ENCODE peak calls at places on chromosomes 11 and 22, in ten cellular contexts. One of them, this sample, is unnamed.

GRCh38 chr22:25763239-25763777 is 21.3 kb downstream of the MYO18B start:
- DNase-seq in heart right ventricle: no peak
- DNase-seq in naive thymus-derived CD4-positive, alpha-beta T cell: no peak
- DNase-seq in aorta: no peak
- DNase-seq in upper lobe of right lung: no peak
- DNase-seq in sigmoid colon: no peak
- DNase-seq in CD8-positive, alpha-beta T cell: no peak
- DNase-seq in RWPE1: no peak
- DNase-seq in lower lobe of right lung: no peak
- DNase-seq in neuronal stem cell: no peak
- DNase-seq in this sample: no peak

GRCh38 chr22:27670701-27671412 is 130.7 kb downstream of the MN1 start:
- DNase-seq in heart right ventricle: peak
- DNase-seq in naive thymus-derived CD4-positive, alpha-beta T cell: no peak
- DNase-seq in aorta: no peak
- DNase-seq in upper lobe of right lung: no peak
- DNase-seq in sigmoid colon: no peak
- DNase-seq in CD8-positive, alpha-beta T cell: no peak
- DNase-seq in RWPE1: no peak
- DNase-seq in lower lobe of right lung: no peak
- DNase-seq in neuronal stem cell: peak
- DNase-seq in this sample: no peak

GRCh38 chr11:118338637-118339061 is 3.9 kb downstream of the CD3D start:
- DNase-seq in heart right ventricle: no peak
- DNase-seq in naive thymus-derived CD4-positive, alpha-beta T cell: peak
- DNase-seq in aorta: no peak
- DNase-seq in upper lobe of right lung: no peak
- DNase-seq in sigmoid colon: no peak
- DNase-seq in CD8-positive, alpha-beta T cell: peak
- DNase-seq in RWPE1: no peak
- DNase-seq in lower lobe of right lung: no peak
- DNase-seq in neuronal stem cell: no peak
- DNase-seq in this sample: no peak

GRCh38 chr11:74084796-74085541 is 76.1 kb upstream of the UCP3 start:
- DNase-seq in heart right ventricle: no peak
- DNase-seq in naive thymus-derived CD4-positive, alpha-beta T cell: no peak
- DNase-seq in aorta: no peak
- DNase-seq in upper lobe of right lung: no peak
- DNase-seq in sigmoid colon: no peak
- DNase-seq in CD8-positive, alpha-beta T cell: no peak
- DNase-seq in RWPE1: no peak
- DNase-seq in lower lobe of right lung: no peak
- DNase-seq in neuronal stem cell: no peak
- DNase-seq in this sample: no peak

GRCh38 chr22:49705631-49706352 is 121.9 kb downstream of the BRD1 start:
- DNase-seq in heart right ventricle: no peak
- DNase-seq in naive thymus-derived CD4-positive, alpha-beta T cell: no peak
- DNase-seq in aorta: no peak
- DNase-seq in upper lobe of right lung: no peak
- DNase-seq in sigmoid colon: no peak
- DNase-seq in CD8-positive, alpha-beta T cell: peak
- DNase-seq in RWPE1: no peak
- DNase-seq in lower lobe of right lung: no peak
- DNase-seq in neuronal stem cell: no peak
- DNase-seq in this sample: no peak

GRCh38 chr22:17634696-17635095 is 3.9 kb upstream of the BCL2L13 start:
- DNase-seq in heart right ventricle: no peak
- DNase-seq in naive thymus-derived CD4-positive, alpha-beta T cell: no peak
- DNase-seq in aorta: no peak
- DNase-seq in upper lobe of right lung: no peak
- DNase-seq in sigmoid colon: no peak
- DNase-seq in CD8-positive, alpha-beta T cell: no peak
- DNase-seq in RWPE1: no peak
- DNase-seq in lower lobe of right lung: no peak
- DNase-seq in neuronal stem cell: no peak
- DNase-seq in this sample: no peak

GRCh38 chr11:64000026-64000739 is 13.9 kb downstream of the OTUB1 start:
- DNase-seq in heart right ventricle: peak
- DNase-seq in naive thymus-derived CD4-positive, alpha-beta T cell: peak
- DNase-seq in aorta: peak
- DNase-seq in upper lobe of right lung: peak
- DNase-seq in sigmoid colon: peak
- DNase-seq in CD8-positive, alpha-beta T cell: peak
- DNase-seq in RWPE1: peak
- DNase-seq in lower lobe of right lung: peak
- DNase-seq in neuronal stem cell: peak
- DNase-seq in this sample: no peak

GRCh38 chr22:35357883-35358621 is 22.8 kb upstream of the HMOX1 start:
- DNase-seq in heart right ventricle: no peak
- DNase-seq in naive thymus-derived CD4-positive, alpha-beta T cell: no peak
- DNase-seq in aorta: no peak
- DNase-seq in upper lobe of right lung: no peak
- DNase-seq in sigmoid colon: no peak
- DNase-seq in CD8-positive, alpha-beta T cell: no peak
- DNase-seq in RWPE1: peak
- DNase-seq in lower lobe of right lung: no peak
- DNase-seq in neuronal stem cell: no peak
- DNase-seq in this sample: peak

GRCh38 chr11:65558785-65559509 is 788 bp upstream of the LTBP3 start:
- DNase-seq in heart right ventricle: peak
- DNase-seq in naive thymus-derived CD4-positive, alpha-beta T cell: no peak
- DNase-seq in aorta: peak
- DNase-seq in upper lobe of right lung: no peak
- DNase-seq in sigmoid colon: peak
- DNase-seq in CD8-positive, alpha-beta T cell: no peak
- DNase-seq in RWPE1: no peak
- DNase-seq in lower lobe of right lung: peak
- DNase-seq in neuronal stem cell: no peak
- DNase-seq in this sample: no peak

GRCh38 chr11:94401773-94402265 is 600 bp upstream of the GPR83 start:
- DNase-seq in heart right ventricle: no peak
- DNase-seq in naive thymus-derived CD4-positive, alpha-beta T cell: no peak
- DNase-seq in aorta: no peak
- DNase-seq in upper lobe of right lung: no peak
- DNase-seq in sigmoid colon: no peak
- DNase-seq in CD8-positive, alpha-beta T cell: no peak
- DNase-seq in RWPE1: no peak
- DNase-seq in lower lobe of right lung: no peak
- DNase-seq in neuronal stem cell: peak
- DNase-seq in this sample: no peak

GRCh38 chr11:46692450-46692849 is 8.0 kb downstream of the ARHGAP1 start:
- DNase-seq in heart right ventricle: no peak
- DNase-seq in naive thymus-derived CD4-positive, alpha-beta T cell: no peak
- DNase-seq in aorta: no peak
- DNase-seq in upper lobe of right lung: no peak
- DNase-seq in sigmoid colon: no peak
- DNase-seq in CD8-positive, alpha-beta T cell: no peak
- DNase-seq in RWPE1: no peak
- DNase-seq in lower lobe of right lung: no peak
- DNase-seq in neuronal stem cell: no peak
- DNase-seq in this sample: no peak

GRCh38 chr22:36075230-36075629 is 46.6 kb upstream of the RBFOX2 start:
- DNase-seq in heart right ventricle: no peak
- DNase-seq in naive thymus-derived CD4-positive, alpha-beta T cell: no peak
- DNase-seq in aorta: no peak
- DNase-seq in upper lobe of right lung: no peak
- DNase-seq in sigmoid colon: no peak
- DNase-seq in CD8-positive, alpha-beta T cell: no peak
- DNase-seq in RWPE1: no peak
- DNase-seq in lower lobe of right lung: no peak
- DNase-seq in neuronal stem cell: no peak
- DNase-seq in this sample: no peak

GRCh38 chr11:36346562-36347383 is 50.7 kb downstream of the PRR5L start:
- DNase-seq in heart right ventricle: no peak
- DNase-seq in naive thymus-derived CD4-positive, alpha-beta T cell: no peak
- DNase-seq in aorta: no peak
- DNase-seq in upper lobe of right lung: no peak
- DNase-seq in sigmoid colon: no peak
- DNase-seq in CD8-positive, alpha-beta T cell: no peak
- DNase-seq in RWPE1: no peak
- DNase-seq in lower lobe of right lung: no peak
- DNase-seq in neuronal stem cell: no peak
- DNase-seq in this sample: no peak

GRCh38 chr11:72144807-72145565 is 9.5 kb downstream of the FOLR3 start:
- DNase-seq in heart right ventricle: no peak
- DNase-seq in naive thymus-derived CD4-positive, alpha-beta T cell: no peak
- DNase-seq in aorta: no peak
- DNase-seq in upper lobe of right lung: no peak
- DNase-seq in sigmoid colon: no peak
- DNase-seq in CD8-positive, alpha-beta T cell: no peak
- DNase-seq in RWPE1: peak
- DNase-seq in lower lobe of right lung: no peak
- DNase-seq in neuronal stem cell: no peak
- DNase-seq in this sample: peak
- H3K27ac ChIP-seq in heart right ventricle: no peak
- H3K27ac ChIP-seq in naive thymus-derived CD4-positive, alpha-beta T cell: no peak
- H3K27ac ChIP-seq in aorta: no peak
- H3K27ac ChIP-seq in upper lobe of right lung: no peak
- H3K27ac ChIP-seq in sigmoid colon: no peak
- H3K27ac ChIP-seq in CD8-positive, alpha-beta T cell: no peak
- H3K27ac ChIP-seq in RWPE1: peak
- H3K27ac ChIP-seq in lower lobe of right lung: no peak
- H3K27ac ChIP-seq in neuronal stem cell: no peak
- H3K27ac ChIP-seq in this sample: peak

GRCh38 chr11:69563306-69563705 is 77.7 kb upstream of the CCND1 start:
- DNase-seq in heart right ventricle: no peak
- DNase-seq in naive thymus-derived CD4-positive, alpha-beta T cell: no peak
- DNase-seq in aorta: no peak
- DNase-seq in upper lobe of right lung: peak
- DNase-seq in sigmoid colon: peak
- DNase-seq in CD8-positive, alpha-beta T cell: no peak
- DNase-seq in RWPE1: no peak
- DNase-seq in lower lobe of right lung: no peak
- DNase-seq in neuronal stem cell: no peak
- DNase-seq in this sample: no peak
- H3K27ac ChIP-seq in heart right ventricle: no peak
- H3K27ac ChIP-seq in naive thymus-derived CD4-positive, alpha-beta T cell: no peak
- H3K27ac ChIP-seq in aorta: no peak
- H3K27ac ChIP-seq in upper lobe of right lung: no peak
- H3K27ac ChIP-seq in sigmoid colon: no peak
- H3K27ac ChIP-seq in CD8-positive, alpha-beta T cell: no peak
- H3K27ac ChIP-seq in RWPE1: no peak
- H3K27ac ChIP-seq in lower lobe of right lung: no peak
- H3K27ac ChIP-seq in neuronal stem cell: no peak
- H3K27ac ChIP-seq in this sample: no peak

GRCh38 chr11:61460986-61461385 is 31.1 kb downstream of the SDHAF2 start:
- DNase-seq in heart right ventricle: no peak
- DNase-seq in naive thymus-derived CD4-positive, alpha-beta T cell: no peak
- DNase-seq in aorta: no peak
- DNase-seq in upper lobe of right lung: no peak
- DNase-seq in sigmoid colon: no peak
- DNase-seq in CD8-positive, alpha-beta T cell: no peak
- DNase-seq in RWPE1: no peak
- DNase-seq in lower lobe of right lung: no peak
- DNase-seq in neuronal stem cell: no peak
- DNase-seq in this sample: no peak
- H3K27ac ChIP-seq in heart right ventricle: no peak
- H3K27ac ChIP-seq in naive thymus-derived CD4-positive, alpha-beta T cell: no peak
- H3K27ac ChIP-seq in aorta: no peak
- H3K27ac ChIP-seq in upper lobe of right lung: no peak
- H3K27ac ChIP-seq in sigmoid colon: peak
- H3K27ac ChIP-seq in CD8-positive, alpha-beta T cell: no peak
- H3K27ac ChIP-seq in RWPE1: no peak
- H3K27ac ChIP-seq in lower lobe of right lung: no peak
- H3K27ac ChIP-seq in neuronal stem cell: no peak
- H3K27ac ChIP-seq in this sample: no peak

GRCh38 chr11:95520765-95521542 is 268.6 kb downstream of the FAM76B start:
- DNase-seq in heart right ventricle: no peak
- DNase-seq in naive thymus-derived CD4-positive, alpha-beta T cell: no peak
- DNase-seq in aorta: no peak
- DNase-seq in upper lobe of right lung: no peak
- DNase-seq in sigmoid colon: no peak
- DNase-seq in CD8-positive, alpha-beta T cell: no peak
- DNase-seq in RWPE1: peak
- DNase-seq in lower lobe of right lung: no peak
- DNase-seq in neuronal stem cell: no peak
- DNase-seq in this sample: peak
- H3K27ac ChIP-seq in heart right ventricle: no peak
- H3K27ac ChIP-seq in naive thymus-derived CD4-positive, alpha-beta T cell: no peak
- H3K27ac ChIP-seq in aorta: no peak
- H3K27ac ChIP-seq in upper lobe of right lung: no peak
- H3K27ac ChIP-seq in sigmoid colon: no peak
- H3K27ac ChIP-seq in CD8-positive, alpha-beta T cell: no peak
- H3K27ac ChIP-seq in RWPE1: peak
- H3K27ac ChIP-seq in lower lobe of right lung: no peak
- H3K27ac ChIP-seq in neuronal stem cell: no peak
- H3K27ac ChIP-seq in this sample: peak

This sample was measured in epithelial cell of prostate.